ENCODE peak calls at places on chromosomes 12 and 14, in six cellular contexts. Z is GM12878, W is HepG2, H is H1, Y is K562, N is SK-N-SH. X is an unnamed sample.

GRCh38 chr14:54730156-54730961 is 163.4 kb downstream of the SAMD4A start:
- DNase-seq in Z (peak; percentile 94), W (no peak), H (no peak), Y (no peak), N (peak; percentile 19), X (no peak)

GRCh38 chr12:41264281-41264680 is 76.2 kb downstream of the PDZRN4 start:
- DNase-seq in Z (no peak), W (peak; percentile 3), H (no peak), Y (no peak), N (peak; percentile 36), X (no peak)

GRCh38 chr14:63134801-63135200 is 69.4 kb upstream of the RHOJ start:
- DNase-seq in Z (no peak), W (no peak), H (no peak), Y (peak; percentile 6), N (peak; percentile 30), X (no peak)

GRCh38 chr14:97848351-97848980 is 1051.3 kb downstream of the VRK1 start:
- DNase-seq in Z (no peak), W (no peak), H (peak; percentile 51), Y (no peak), N (no peak), X (no peak)

GRCh38 chr14:71181215-71182003 is 274.1 kb downstream of the PCNX1 start:
- DNase-seq in Z (no peak), W (no peak), H (no peak), Y (no peak), N (no peak), X (no peak)

GRCh38 chr12:58588771-58589170 is 331.5 kb downstream of the LRIG3 start:
- DNase-seq in Z (no peak), W (no peak), H (no peak), Y (no peak), N (no peak), X (no peak)

GRCh38 chr12:56020437-56021189 is at the start of gene IKZF4:
- DNase-seq in Z (no peak), W (no peak), H (peak; percentile 81), Y (peak; percentile 76), N (peak; percentile 68), X (peak; percentile 79)

GRCh38 chr12:120457133-120457532 is 10.9 kb downstream of the GATC start:
- DNase-seq in Z (no peak), W (peak; percentile 24), H (no peak), Y (peak; percentile 36), N (peak; percentile 52), X (no peak)

GRCh38 chr12:29725587-29726320 is 58.0 kb downstream of the TMTC1 start:
- DNase-seq in Z (peak; percentile 54), W (no peak), H (no peak), Y (no peak), N (peak; percentile 26), X (no peak)

GRCh38 chr14:85528882-85529585 is 910 bp upstream of the FLRT2 start:
- DNase-seq in Z (no peak), W (no peak), H (no peak), Y (no peak), N (no peak), X (no peak)

GRCh38 chr12:132581348-132582057 is 28.9 kb downstream of the LRCOL1 start:
- DNase-seq in Z (no peak), W (no peak), H (no peak), Y (no peak), N (no peak), X (no peak)

GRCh38 chr14:92897922-92898599 is 24.9 kb upstream of the CHGA start:
- DNase-seq in Z (no peak), W (no peak), H (no peak), Y (no peak), N (no peak), X (no peak)

GRCh38 chr12:124469193-124469888 is 98.1 kb downstream of the NCOR2 start:
- DNase-seq in Z (no peak), W (no peak), H (peak; percentile 81), Y (peak; percentile 51), N (no peak), X (no peak)

GRCh38 chr12:40393031-40393430 is 168.2 kb downstream of the LRRK2 start:
- DNase-seq in Z (no peak), W (no peak), H (no peak), Y (no peak), N (no peak), X (no peak)

GRCh38 chr12:95608252-95609033 is 57.2 kb upstream of the USP44 start:
- DNase-seq in Z (no peak), W (peak; percentile 28), H (no peak), Y (no peak), N (no peak), X (no peak)

GRCh38 chr12:66032739-66033138 is 97.8 kb downstream of the LLPH start:
- DNase-seq in Z (no peak), W (no peak), H (no peak), Y (no peak), N (no peak), X (no peak)

GRCh38 chr12:111393700-111394275 is 11.9 kb upstream of the SH2B3 start:
- DNase-seq in Z (no peak), W (no peak), H (no peak), Y (no peak), N (peak; percentile 48), X (peak; percentile 80)

GRCh38 chr12:111395557-111396187 is 10.1 kb upstream of the SH2B3 start:
- DNase-seq in Z (no peak), W (no peak), H (no peak), Y (no peak), N (no peak), X (no peak)

GRCh38 chr12:111398530-111398929 is 7.2 kb upstream of the SH2B3 start:
- DNase-seq in Z (no peak), W (no peak), H (no peak), Y (no peak), N (no peak), X (no peak)

GRCh38 chr12:111394480-111394879 is 11.2 kb upstream of the SH2B3 start:
- DNase-seq in Z (no peak), W (no peak), H (no peak), Y (no peak), N (no peak), X (no peak)

DNA sequence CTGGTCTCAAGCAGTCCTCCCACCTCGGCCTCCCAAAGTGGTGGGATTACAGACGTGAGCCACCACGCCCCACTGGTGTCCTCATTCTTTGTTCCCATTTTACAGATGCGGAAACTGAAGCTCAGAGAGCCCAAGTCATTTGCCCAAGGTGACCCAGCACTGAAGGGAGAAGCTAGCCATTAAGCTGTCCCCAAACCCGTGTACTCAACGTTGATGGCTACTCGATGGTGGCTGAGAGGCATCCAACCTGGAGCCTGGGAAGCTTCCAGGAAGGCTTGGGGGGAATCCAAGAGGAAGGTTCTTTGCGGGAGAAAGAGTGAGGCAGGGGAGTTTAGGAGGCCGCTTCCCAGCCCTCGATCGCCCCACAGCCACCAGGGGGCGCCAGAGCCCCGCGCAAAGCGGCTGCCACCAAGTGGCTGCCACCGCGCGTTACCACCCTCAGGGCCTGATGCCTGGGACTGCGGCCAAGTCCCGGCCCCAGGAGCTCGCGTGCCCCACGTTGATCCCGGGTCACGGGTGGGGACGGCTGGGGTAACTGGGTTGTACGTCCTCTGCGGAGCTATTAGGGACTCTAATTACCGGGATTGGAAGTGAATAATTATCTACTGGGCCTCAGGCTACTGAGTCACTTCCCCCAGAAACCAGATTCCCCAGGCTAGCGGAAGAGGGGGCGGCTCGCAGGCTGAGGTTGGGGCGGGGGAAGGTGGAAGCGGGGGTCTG is 8.8 kb upstream of the SH2B3 start:
- DNase-seq in Z (no peak), W (peak; percentile 61), H (peak; percentile 98), Y (peak; percentile 86), N (peak; percentile 92), X (peak; percentile 82)
- TF ChIP-seq GABPA in Z (no peak), W (no peak), H (peak; percentile 67), Y (no peak), N (no peak), X (no peak)

GRCh38 chr12:23722655-23723054 is 226.8 kb downstream of the SOX5 start:
- DNase-seq in Z (no peak), W (no peak), H (no peak), Y (peak; percentile 40), N (no peak), X (no peak)
- H3K4me3 ChIP-seq in Z (no peak overlapping the region), W (no peak overlapping the region), H (no peak overlapping the region), Y (peak overlapping the region; percentile 11), N (no peak overlapping the region), X (no peak overlapping the region)

DNA sequence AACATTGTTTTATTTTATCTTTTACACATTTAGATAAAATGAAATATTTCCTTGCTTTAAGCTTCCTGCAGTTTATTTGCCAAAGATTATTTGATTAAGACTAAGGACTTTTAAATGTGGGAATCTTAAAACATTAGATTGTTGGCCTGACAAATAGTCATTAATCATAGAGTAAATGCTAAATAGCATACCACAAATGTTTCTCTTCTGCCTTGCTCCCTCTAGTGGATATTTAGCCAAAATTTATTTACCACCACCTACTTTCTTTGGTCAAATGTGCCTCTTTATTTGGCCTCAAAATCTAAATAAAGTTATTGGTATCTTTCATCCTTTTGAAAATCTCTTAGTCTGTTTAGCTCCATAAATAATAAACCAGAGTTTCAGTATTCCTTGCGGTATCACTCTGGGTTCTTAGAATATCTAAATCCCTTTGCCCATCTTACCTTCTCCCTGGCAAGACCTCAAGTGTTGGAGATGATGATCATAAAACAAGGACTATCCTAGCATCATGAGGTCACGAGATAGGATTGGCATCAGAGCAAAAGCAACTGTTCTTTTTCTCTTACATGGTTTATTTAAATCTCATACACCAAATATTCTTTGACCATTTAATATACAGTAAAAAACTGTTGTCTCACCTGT is 150.6 kb upstream of the AEBP2 start:
- DNase-seq in Z (no peak), W (peak; percentile 32), H (no peak), Y (peak; percentile 7), N (peak; percentile 51), X (no peak)
- TF ChIP-seq GABPA in Z (no peak), W (no peak), H (no peak), Y (no peak), N (no peak), X (no peak)

GRCh38 chr14:104462651-104463630 is 116.6 kb upstream of the C14orf180 start:
- DNase-seq in Z (no peak), W (no peak), H (peak; percentile 33), Y (no peak), N (no peak), X (no peak)

GRCh38 chr14:104464907-104465306 is 114.7 kb upstream of the C14orf180 start:
- DNase-seq in Z (no peak), W (no peak), H (peak; percentile 11), Y (no peak), N (no peak), X (no peak)

GRCh38 chr14:104461676-104462443 is 117.7 kb upstream of the C14orf180 start:
- DNase-seq in Z (no peak), W (no peak), H (peak; percentile 51), Y (no peak), N (peak; percentile 85), X (no peak)

GRCh38 chr14:104458845-104459244 is 120.7 kb upstream of the C14orf180 start:
- DNase-seq in Z (no peak), W (no peak), H (peak; percentile 27), Y (no peak), N (no peak), X (no peak)

DNA sequence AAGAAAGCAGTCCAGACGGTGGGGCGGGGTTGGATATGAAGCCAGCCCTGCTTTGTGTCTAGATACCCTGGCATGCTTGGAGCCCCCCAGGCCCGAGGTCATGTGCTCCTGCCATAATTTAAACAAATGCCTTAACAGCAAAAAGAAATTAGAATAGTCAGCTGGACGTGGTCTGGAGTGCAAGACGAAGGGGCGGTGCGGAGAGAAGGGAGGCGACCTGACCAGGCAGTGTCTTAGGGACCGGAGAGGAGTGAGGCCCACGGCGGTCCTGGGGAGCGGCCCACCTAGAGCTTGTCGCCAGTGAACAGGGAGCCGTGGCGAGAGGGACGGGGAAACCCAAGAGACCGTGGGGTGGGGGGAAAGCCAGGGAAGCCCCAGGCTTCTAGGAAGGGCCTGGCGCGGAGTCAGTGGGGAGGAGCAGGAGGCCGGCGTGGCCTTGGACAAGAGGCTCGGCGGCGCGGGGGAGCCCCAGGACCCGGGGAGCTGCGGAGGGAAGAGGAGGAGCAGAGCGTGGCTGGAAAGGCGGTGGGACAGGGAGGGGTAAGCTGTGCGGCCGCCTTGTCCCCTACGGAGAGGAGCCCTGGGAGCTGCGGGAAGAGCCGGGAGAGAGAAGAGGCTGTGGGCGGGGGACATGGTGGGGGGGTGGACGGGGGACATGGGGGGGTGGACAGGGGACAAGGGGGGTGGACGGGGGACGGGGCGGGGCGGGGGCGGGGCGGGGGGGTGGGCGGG is 118.5 kb upstream of the C14orf180 start:
- DNase-seq in Z (no peak), W (no peak), H (peak; percentile 77), Y (no peak), N (peak; percentile 89), X (no peak)
- H3K4me3 ChIP-seq in Z (no peak overlapping the region), W (no peak overlapping the region), H (no peak overlapping the region), Y (no peak overlapping the region), N (no peak overlapping the region), X (no peak overlapping the region)